ENCODE peak calls at places on chromosome 17, in nine cellular contexts. I, J, T, L, B, S, F, Y and N are unnamed samples. For H3K36me3, the result is how much of the 10 kb centered on the place peaks cover.

GRCh38 chr17:44170499-44171201 is at the start of gene ASB16:
- DNase-seq in I (no peak), J (peak), T (peak), L (no peak), B (no peak), S (peak), F (no peak), Y (peak), N (no peak)

GRCh38 chr17:62014526-62014925 is 50.6 kb downstream of the MED13 start:
- DNase-seq in I (no peak), J (no peak), T (no peak), L (no peak), B (no peak), S (no peak), F (no peak), Y (no peak), N (no peak)

GRCh38 chr17:55641559-55642160 is 81.0 kb downstream of the TMEM100 start:
- DNase-seq in I (peak), J (peak), T (peak), L (peak), B (no peak), S (peak), F (peak), Y (peak), N (peak)

GRCh38 chr17:33990943-33991706 is 264.0 kb upstream of the CCL2 start:
- DNase-seq in I (no peak), J (no peak), T (no peak), L (no peak), B (peak), S (no peak), F (no peak), Y (no peak), N (no peak)

GRCh38 chr17:1315891-1316403 is 36.5 kb downstream of the TRARG1 start:
- DNase-seq in I (no peak), J (no peak), T (no peak), L (no peak), B (no peak), S (no peak), F (no peak), Y (no peak), N (no peak)

GRCh38 chr17:82384051-82384729 is 12.6 kb downstream of the UTS2R start:
- DNase-seq in I (no peak), J (no peak), T (no peak), L (no peak), B (no peak), S (no peak), F (no peak), Y (peak), N (no peak)

GRCh38 chr17:33291248-33292183 is 1.6 kb downstream of the ASIC2 start:
- DNase-seq in I (no peak), J (peak), T (no peak), L (peak), B (no peak), S (no peak), F (peak), Y (peak), N (no peak)

GRCh38 chr17:17966399-17966798 is 5.8 kb downstream of the TOM1L2 start:
- DNase-seq in I (no peak), J (no peak), T (no peak), L (no peak), B (no peak), S (no peak), F (no peak), Y (no peak), N (no peak)

GRCh38 chr17:73497721-73498120 is 146.5 kb downstream of the SDK2 start:
- DNase-seq in I (no peak), J (no peak), T (no peak), L (no peak), B (no peak), S (no peak), F (peak), Y (no peak), N (no peak)

GRCh38 chr17:28957277-28957991 is 6.1 kb upstream of the PHF12 start:
- DNase-seq in I (no peak), J (no peak), T (no peak), L (no peak), B (no peak), S (no peak), F (no peak), Y (no peak), N (no peak)

GRCh38 chr17:752620-753219 is 656 bp upstream of the GEMIN4 start:
- DNase-seq in I (no peak), J (peak), T (peak), L (peak), B (no peak), S (peak), F (peak), Y (peak), N (peak)

GRCh38 chr17:60170835-60171752 is 21.3 kb downstream of the CA4 start:
- DNase-seq in I (no peak), J (no peak), T (no peak), L (no peak), B (no peak), S (peak), F (no peak), Y (peak), N (no peak)

GRCh38 chr17:67689534-67690177 is 28.1 kb upstream of the NOL11 start:
- DNase-seq in I (peak), J (peak), T (peak), L (peak), B (no peak), S (peak), F (no peak), Y (peak), N (peak)

GRCh38 chr17:38452719-38453118 is 24.5 kb downstream of the ARHGAP23 start:
- DNase-seq in I (no peak), J (no peak), T (no peak), L (no peak), B (no peak), S (no peak), F (no peak), Y (no peak), N (no peak)

GRCh38 chr17:44636562-44636961 is 19.7 kb upstream of the MEIOC start:
- DNase-seq in I (peak), J (peak), T (no peak), L (no peak), B (no peak), S (no peak), F (no peak), Y (peak), N (no peak)

GRCh38 chr17:78873519-78874340 is 29.3 kb downstream of the CEP295NL start:
- DNase-seq in I (no peak), J (no peak), T (peak), L (no peak), B (no peak), S (peak), F (no peak), Y (peak), N (no peak)

GRCh38 chr17:62888148-62888547 is 77.9 kb upstream of the TANC2 start:
- DNase-seq in I (no peak), J (no peak), T (no peak), L (no peak), B (no peak), S (no peak), F (no peak), Y (no peak), N (no peak)

GRCh38 chr17:17186051-17186450 is 20.1 kb downstream of the PLD6 start:
- DNase-seq in I (no peak), J (no peak), T (peak), L (no peak), B (no peak), S (peak), F (no peak), Y (no peak), N (peak)

GRCh38 chr17:45228985-45229517 is 7.4 kb downstream of the FMNL1 start:
- DNase-seq in I (no peak), J (peak), T (no peak), L (peak), B (peak), S (peak), F (peak), Y (no peak), N (peak)

GRCh38 chr17:29084476-29085148 is 41.7 kb downstream of the PIPOX start:
- DNase-seq in I (no peak), J (peak), T (no peak), L (peak), B (no peak), S (peak), F (no peak), Y (peak), N (no peak)

GRCh38 chr17:76718516-76718915 is 7.8 kb upstream of the MXRA7 start:
- DNase-seq in I (no peak), J (no peak), T (no peak), L (no peak), B (no peak), S (no peak), F (peak), Y (no peak), N (no peak)

GRCh38 chr17:31724026-31724425 is 135.0 kb downstream of the COPRS start:
- DNase-seq in I (no peak), J (no peak), T (no peak), L (no peak), B (no peak), S (no peak), F (no peak), Y (no peak), N (no peak)

GRCh38 chr17:16989953-16990860 is 18.3 kb upstream of the TNFRSF13B start:
- DNase-seq in I (no peak), J (no peak), T (no peak), L (no peak), B (no peak), S (no peak), F (no peak), Y (no peak), N (no peak)

GRCh38 chr17:75010683-75011406 is 1.6 kb upstream of the MRPL58 start:
- DNase-seq in I (no peak), J (peak), T (no peak), L (peak), B (no peak), S (peak), F (no peak), Y (peak), N (peak)
- TF ChIP-seq POLR2AphosphoS5 in I (no peak), J (no peak), T (no peak), L (peak), B (peak), S (peak), F (no peak), Y (no peak), N (peak)

DNA sequence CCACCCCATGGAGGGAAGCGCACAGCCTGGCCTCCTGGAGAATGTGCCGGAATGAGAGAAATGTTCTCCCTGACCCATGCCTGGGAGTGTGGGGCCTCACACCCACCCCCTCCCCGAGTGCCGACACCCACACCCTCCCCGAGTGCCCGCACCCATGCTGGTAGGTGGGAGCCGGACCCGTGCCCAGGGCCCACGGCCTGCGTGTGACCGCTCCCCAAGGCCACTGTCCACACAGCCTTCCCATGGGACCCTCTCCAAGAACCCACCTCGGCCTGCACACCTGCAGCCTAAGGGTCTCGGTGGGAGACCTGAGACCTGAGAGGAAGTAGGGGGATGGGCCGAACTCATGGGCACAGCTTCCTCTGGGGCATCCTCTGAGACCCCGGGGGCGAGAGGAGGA is 3.3 kb upstream of the PVALEF start:
- DNase-seq in I (no peak), J (no peak), T (no peak), L (no peak), B (no peak), S (no peak), F (peak), Y (no peak), N (no peak)
- H3K36me3 ChIP-seq in I (under half), J (under half), T (under half), L (under half), B (under half), S (under half), F (under half), Y (under half), N (under half)

GRCh38 chr17:10718547-10718946 is 11.3 kb downstream of the TMEM220 start:
- DNase-seq in I (no peak), J (no peak), T (no peak), L (no peak), B (no peak), S (no peak), F (no peak), Y (no peak), N (no peak)
- TF ChIP-seq POLR2AphosphoS5 in I (no peak), J (no peak), T (no peak), L (no peak), B (no peak), S (no peak), F (no peak), Y (no peak), N (no peak)

GRCh38 chr17:51200295-51200694 is 34.1 kb downstream of the NME2 start:
- DNase-seq in I (no peak), J (no peak), T (no peak), L (no peak), B (no peak), S (no peak), F (no peak), Y (no peak), N (no peak)
- H3K36me3 ChIP-seq in I (under half), J (half or more), T (under half), L (under half), B (under half), S (half or more), F (half or more), Y (half or more), N (under half)

DNA sequence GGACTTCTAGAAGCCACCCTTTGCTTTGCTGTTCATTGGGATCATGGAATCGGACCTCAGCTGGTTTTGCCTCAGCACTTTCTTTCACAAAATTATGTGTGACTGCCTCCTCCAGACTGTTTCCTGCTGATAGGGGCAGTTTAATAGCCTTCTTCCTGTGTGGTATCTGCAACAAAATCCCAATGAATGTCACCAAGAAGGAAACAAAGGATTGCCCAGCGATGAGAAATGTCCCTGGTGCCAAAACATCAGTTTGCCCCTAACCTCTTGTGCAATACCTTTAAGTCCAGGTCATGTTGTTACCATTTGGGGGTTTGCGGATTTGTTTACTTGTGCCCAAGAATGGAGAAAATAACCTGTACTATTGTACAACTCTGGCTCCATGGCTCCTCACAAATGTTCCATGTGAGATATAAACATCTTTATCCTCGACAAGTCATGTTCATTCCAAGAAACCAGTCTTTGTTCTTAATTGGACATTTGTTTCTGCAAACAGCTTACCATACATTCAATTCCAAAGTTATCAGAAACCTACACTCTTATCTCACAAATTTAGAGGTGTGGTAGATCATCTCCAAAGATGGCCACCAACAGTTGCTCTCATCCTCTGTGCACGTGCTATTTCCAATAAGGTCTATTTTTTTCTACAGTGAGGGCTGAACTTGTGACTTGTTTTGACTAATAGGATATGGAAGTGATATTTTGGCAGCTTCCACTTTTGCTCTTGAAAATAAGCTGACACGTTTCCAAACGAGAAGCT is 14.8 kb downstream of the TAC4 start:
- DNase-seq in I (no peak), J (no peak), T (no peak), L (no peak), B (no peak), S (no peak), F (no peak), Y (no peak), N (no peak)
- TF ChIP-seq POLR2AphosphoS5 in I (no peak), J (no peak), T (no peak), L (no peak), B (peak), S (peak), F (no peak), Y (no peak), N (peak)